ENCODE peak calls at places on chromosome 3, in seven cellular contexts. I is stomach; B is C1 segment of cervical spinal cord; G is EH; X is progenitor cell of endocrine pancreas; P is cardiac muscle cell; N is CD8-positive, alpha-beta memory T cell. J is an unnamed sample.

GRCh38 chr3:185807455-185808068 is 17.3 kb downstream of the IGF2BP2 start:
- DNase-seq in X (no peak), N (no peak), I (no peak), B (no peak), P (peak), G (peak), J (no peak)

GRCh38 chr3:183503738-183504137 is 51.8 kb downstream of the KLHL6 start:
- DNase-seq in P (no peak), N (no peak), X (no peak), G (no peak), I (no peak), B (no peak), J (no peak)

GRCh38 chr3:128568602-128569490 is 75.8 kb upstream of the GATA2 start:
- DNase-seq in P (no peak), X (no peak), G (no peak), B (no peak), N (no peak), I (no peak), J (no peak)

GRCh38 chr3:16467368-16467767 is 46.1 kb downstream of the RFTN1 start:
- DNase-seq in X (no peak), N (no peak), B (no peak), P (no peak), I (no peak), G (no peak), J (no peak)

GRCh38 chr3:169780738-169781137 is 7.5 kb downstream of the MYNN start:
- DNase-seq in N (no peak), B (no peak), I (no peak), P (no peak), X (no peak), G (no peak), J (no peak)

GRCh38 chr3:141076821-141077571 is 25.8 kb downstream of the SPSB4 start:
- DNase-seq in X (no peak), B (no peak), I (peak), N (no peak), G (peak), P (peak), J (no peak)

GRCh38 chr3:159762238-159762637 is 226.4 kb upstream of the IL12A start:
- DNase-seq in X (no peak), G (peak), P (no peak), N (no peak), I (no peak), B (no peak), J (peak)

GRCh38 chr3:159128628-159129027 is 326.8 kb downstream of the MFSD1 start:
- DNase-seq in I (no peak), P (peak), B (no peak), N (no peak), X (no peak), G (peak), J (no peak)

GRCh38 chr3:42043116-42043796 is 47.9 kb upstream of the TRAK1 start:
- DNase-seq in I (no peak), N (no peak), B (no peak), P (peak), G (peak), X (no peak), J (no peak)

GRCh38 chr3:196634851-196635250 is 4.6 kb upstream of the NRROS start:
- DNase-seq in I (no peak), P (no peak), N (no peak), G (no peak), B (no peak), X (no peak), J (no peak)

GRCh38 chr3:135057996-135058395 is 262.9 kb downstream of the EPHB1 start:
- DNase-seq in X (no peak), N (no peak), I (no peak), B (no peak), P (no peak), G (no peak), J (no peak)

GRCh38 chr3:8851703-8852102 is 82.3 kb upstream of the OXTR start:
- DNase-seq in I (no peak), P (peak), B (no peak), X (no peak), N (no peak), G (peak), J (peak)

GRCh38 chr3:173399001-173399400 is 1.5 kb downstream of the NLGN1 start:
- DNase-seq in N (no peak), G (peak), P (no peak), I (no peak), X (no peak), B (no peak), J (no peak)

GRCh38 chr3:127630811-127631714 is 2.1 kb downstream of the PODXL2 start:
- DNase-seq in P (no peak), I (no peak), N (no peak), B (no peak), X (no peak), G (no peak), J (no peak)

GRCh38 chr3:67381667-67382272 is 272.6 kb downstream of the SUCLG2 start:
- DNase-seq in N (no peak), B (no peak), X (no peak), I (no peak), P (peak), G (peak), J (no peak)

GRCh38 chr3:149673393-149673792 is 15.6 kb upstream of the WWTR1 start:
- DNase-seq in G (peak), B (no peak), P (no peak), N (no peak), I (no peak), X (no peak), J (no peak)

GRCh38 chr3:171986755-171987535 is 52.4 kb upstream of the FNDC3B start:
- DNase-seq in I (no peak), X (no peak), B (no peak), G (peak), P (no peak), N (no peak), J (no peak)

GRCh38 chr3:45497963-45498362 is 96.6 kb upstream of the LIMD1 start:
- DNase-seq in G (no peak), I (no peak), N (no peak), B (no peak), X (no peak), P (no peak), J (no peak)

GRCh38 chr3:196638922-196639516 is 475 bp upstream of the NRROS start:
- DNase-seq in I (no peak), P (no peak), G (no peak), B (no peak), X (no peak), N (no peak), J (no peak)